ENCODE peak calls at places on chromosomes 7 and 10, in five cellular contexts. One of them, this sample, is unnamed.

GRCh38 chr10:28810062-28810870 is 132.9 kb downstream of the BAMBI start:
- DNase-seq in nephron progenitor cell: peak
- DNase-seq in K562: peak
- DNase-seq in hepatocyte: no peak
- DNase-seq in adrenal gland: no peak
- DNase-seq in this sample: no peak

GRCh38 chr10:88728107-88728763 is 22.2 kb downstream of the LIPK start:
- DNase-seq in adrenal gland: peak
- DNase-seq in hepatocyte: peak
- DNase-seq in nephron progenitor cell: peak
- DNase-seq in K562: peak
- DNase-seq in this sample: peak

GRCh38 chr7:9983048-9983447 is 990.6 kb upstream of the PHF14 start:
- DNase-seq in K562: no peak
- DNase-seq in hepatocyte: no peak
- DNase-seq in adrenal gland: no peak
- DNase-seq in nephron progenitor cell: no peak
- DNase-seq in this sample: no peak

GRCh38 chr7:1889556-1890181 is 219.6 kb downstream of the ELFN1 start:
- DNase-seq in adrenal gland: no peak
- DNase-seq in hepatocyte: no peak
- DNase-seq in nephron progenitor cell: no peak
- DNase-seq in K562: no peak
- DNase-seq in this sample: no peak

GRCh38 chr10:6195376-6195775 is 7.4 kb upstream of the PFKFB3 start:
- DNase-seq in K562: no peak
- DNase-seq in nephron progenitor cell: no peak
- DNase-seq in hepatocyte: no peak
- DNase-seq in adrenal gland: no peak
- DNase-seq in this sample: no peak

GRCh38 chr7:141641876-141642275 is 60.1 kb downstream of the DENND11 start:
- DNase-seq in K562: no peak
- DNase-seq in nephron progenitor cell: no peak
- DNase-seq in hepatocyte: no peak
- DNase-seq in adrenal gland: no peak
- DNase-seq in this sample: no peak

GRCh38 chr7:115511330-115511729 is 519.2 kb downstream of the TFEC start:
- DNase-seq in hepatocyte: no peak
- DNase-seq in K562: no peak
- DNase-seq in nephron progenitor cell: no peak
- DNase-seq in adrenal gland: no peak
- DNase-seq in this sample: no peak

GRCh38 chr10:28715246-28715645 is 37.9 kb downstream of the BAMBI start:
- DNase-seq in K562: no peak
- DNase-seq in adrenal gland: no peak
- DNase-seq in hepatocyte: no peak
- DNase-seq in nephron progenitor cell: no peak
- DNase-seq in this sample: no peak

GRCh38 chr7:5425507-5426225 is 2.0 kb upstream of the TNRC18 start:
- DNase-seq in adrenal gland: peak
- DNase-seq in K562: peak
- DNase-seq in hepatocyte: peak
- DNase-seq in nephron progenitor cell: peak
- DNase-seq in this sample: peak

GRCh38 chr7:134890246-134891240 is 95.8 kb upstream of the AGBL3 start:
- DNase-seq in nephron progenitor cell: no peak
- DNase-seq in adrenal gland: peak
- DNase-seq in K562: no peak
- DNase-seq in hepatocyte: peak
- DNase-seq in this sample: no peak

GRCh38 chr7:5610500-5611186 is 170.8 kb downstream of the RNF216 start:
- DNase-seq in nephron progenitor cell: no peak
- DNase-seq in adrenal gland: no peak
- DNase-seq in K562: no peak
- DNase-seq in hepatocyte: no peak
- DNase-seq in this sample: peak

GRCh38 chr7:30391806-30392205 is 86.8 kb downstream of the NOD1 start:
- DNase-seq in K562: no peak
- DNase-seq in adrenal gland: no peak
- DNase-seq in nephron progenitor cell: no peak
- DNase-seq in hepatocyte: no peak
- DNase-seq in this sample: no peak

GRCh38 chr7:30390872-30391646 is 87.5 kb downstream of the NOD1 start:
- DNase-seq in nephron progenitor cell: no peak
- DNase-seq in hepatocyte: no peak
- DNase-seq in adrenal gland: no peak
- DNase-seq in K562: no peak
- DNase-seq in this sample: no peak

GRCh38 chr7:30395676-30396075 is 82.9 kb downstream of the NOD1 start:
- DNase-seq in adrenal gland: no peak
- DNase-seq in hepatocyte: no peak
- DNase-seq in K562: no peak
- DNase-seq in nephron progenitor cell: no peak
- DNase-seq in this sample: no peak

DNA sequence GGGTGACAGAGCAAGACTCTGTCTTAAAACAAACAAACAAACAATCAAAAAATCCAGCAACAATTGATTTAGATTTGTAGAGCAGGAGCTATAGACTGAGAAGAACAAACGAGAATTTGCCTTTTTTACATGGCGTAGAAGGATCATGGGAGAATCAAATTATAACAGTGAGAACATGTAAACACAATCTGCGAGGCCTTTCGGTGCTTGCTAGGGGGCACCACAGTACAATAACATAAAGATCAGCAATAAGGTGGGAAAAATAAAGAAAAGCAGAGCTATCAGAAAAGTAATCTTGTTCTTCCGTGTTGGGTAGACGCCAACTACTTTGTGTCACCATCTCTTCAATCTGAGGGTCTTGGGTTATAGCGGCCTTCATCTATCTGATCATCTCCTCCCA is 82.2 kb downstream of the NOD1 start:
- DNase-seq in nephron progenitor cell: no peak
- DNase-seq in adrenal gland: no peak
- DNase-seq in hepatocyte: no peak
- DNase-seq in K562: no peak
- DNase-seq in this sample: no peak
- TF ChIP-seq CTCF in nephron progenitor cell: no peak
- TF ChIP-seq CTCF in adrenal gland: no peak
- TF ChIP-seq CTCF in hepatocyte: no peak
- TF ChIP-seq CTCF in K562: peak
- TF ChIP-seq CTCF in this sample: peak

DNA sequence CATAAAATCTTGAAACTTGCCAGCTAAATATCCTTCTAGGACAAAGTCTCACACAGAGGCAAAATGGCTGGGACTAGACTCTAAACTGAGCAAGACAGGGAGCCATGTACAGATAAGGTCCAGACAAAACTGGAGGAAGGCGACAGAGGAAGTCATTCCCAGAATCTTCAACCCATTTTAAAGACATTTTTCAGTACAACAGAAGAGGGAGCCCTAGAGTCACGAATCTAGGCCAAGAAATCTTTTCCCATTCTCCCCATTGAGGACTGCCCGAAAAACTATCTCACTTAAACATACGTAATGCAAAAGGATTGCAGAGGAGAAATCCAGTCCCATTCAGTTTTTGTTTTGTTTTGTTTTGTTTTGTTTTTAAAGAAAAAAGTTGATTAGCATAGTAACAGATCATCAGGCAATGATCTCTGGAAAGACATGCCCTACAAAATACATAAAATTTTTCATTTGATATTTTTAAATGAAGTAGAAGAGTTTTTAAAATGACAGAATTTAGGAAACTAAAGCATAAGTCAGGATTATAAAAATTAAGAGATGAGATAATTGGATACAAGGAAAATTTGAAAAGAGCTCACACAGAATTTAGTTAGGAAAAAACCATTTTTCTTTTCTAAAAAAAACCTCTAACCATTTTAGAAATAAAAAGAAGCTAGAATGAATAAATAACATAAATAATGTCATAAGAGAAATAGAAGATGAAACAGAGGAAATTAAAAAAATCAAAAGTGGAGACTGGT is 16.9 kb upstream of the PRF1 start:
- DNase-seq in adrenal gland: no peak
- DNase-seq in hepatocyte: no peak
- DNase-seq in nephron progenitor cell: no peak
- DNase-seq in K562: peak
- DNase-seq in this sample: no peak
- TF ChIP-seq CTCF in adrenal gland: peak
- TF ChIP-seq CTCF in hepatocyte: no peak
- TF ChIP-seq CTCF in nephron progenitor cell: no peak
- TF ChIP-seq CTCF in K562: peak
- TF ChIP-seq CTCF in this sample: peak

DNA sequence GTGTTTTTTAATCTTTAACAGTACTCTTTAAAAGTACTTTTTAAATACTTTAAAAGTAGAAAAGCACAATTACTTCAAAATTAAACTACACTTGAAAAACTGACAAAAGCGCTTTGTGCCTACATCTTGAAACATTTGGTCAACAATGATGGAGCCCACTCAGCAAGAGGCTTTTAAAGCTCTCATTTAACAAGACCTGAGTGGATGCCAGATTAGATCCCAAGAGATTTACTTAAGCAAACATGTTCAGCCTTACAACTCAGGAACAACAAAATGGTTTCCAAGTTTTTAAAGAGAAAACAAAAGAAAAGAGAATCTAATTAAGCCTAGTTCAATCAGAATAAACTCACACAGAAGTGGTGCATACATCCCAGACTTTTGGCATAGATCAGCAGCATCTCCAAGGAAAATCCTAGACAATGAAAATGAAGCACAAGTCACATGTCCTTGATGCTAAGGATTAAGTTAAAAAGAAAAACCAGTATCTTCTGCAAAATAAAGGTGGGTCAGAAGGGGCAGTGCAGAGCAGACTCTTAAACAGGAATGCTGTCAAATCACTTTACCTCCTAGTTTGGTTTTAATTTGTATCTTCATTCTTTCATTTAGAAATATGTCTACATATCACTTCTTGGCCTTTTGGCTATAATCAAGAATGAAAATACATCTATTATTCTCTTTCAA is 26.2 kb downstream of the HIBADH start:
- DNase-seq in nephron progenitor cell: no peak
- DNase-seq in hepatocyte: peak
- DNase-seq in K562: no peak
- DNase-seq in adrenal gland: no peak
- DNase-seq in this sample: no peak
- TF ChIP-seq CTCF in nephron progenitor cell: no peak
- TF ChIP-seq CTCF in hepatocyte: peak
- TF ChIP-seq CTCF in K562: peak
- TF ChIP-seq CTCF in adrenal gland: no peak
- TF ChIP-seq CTCF in this sample: no peak

DNA sequence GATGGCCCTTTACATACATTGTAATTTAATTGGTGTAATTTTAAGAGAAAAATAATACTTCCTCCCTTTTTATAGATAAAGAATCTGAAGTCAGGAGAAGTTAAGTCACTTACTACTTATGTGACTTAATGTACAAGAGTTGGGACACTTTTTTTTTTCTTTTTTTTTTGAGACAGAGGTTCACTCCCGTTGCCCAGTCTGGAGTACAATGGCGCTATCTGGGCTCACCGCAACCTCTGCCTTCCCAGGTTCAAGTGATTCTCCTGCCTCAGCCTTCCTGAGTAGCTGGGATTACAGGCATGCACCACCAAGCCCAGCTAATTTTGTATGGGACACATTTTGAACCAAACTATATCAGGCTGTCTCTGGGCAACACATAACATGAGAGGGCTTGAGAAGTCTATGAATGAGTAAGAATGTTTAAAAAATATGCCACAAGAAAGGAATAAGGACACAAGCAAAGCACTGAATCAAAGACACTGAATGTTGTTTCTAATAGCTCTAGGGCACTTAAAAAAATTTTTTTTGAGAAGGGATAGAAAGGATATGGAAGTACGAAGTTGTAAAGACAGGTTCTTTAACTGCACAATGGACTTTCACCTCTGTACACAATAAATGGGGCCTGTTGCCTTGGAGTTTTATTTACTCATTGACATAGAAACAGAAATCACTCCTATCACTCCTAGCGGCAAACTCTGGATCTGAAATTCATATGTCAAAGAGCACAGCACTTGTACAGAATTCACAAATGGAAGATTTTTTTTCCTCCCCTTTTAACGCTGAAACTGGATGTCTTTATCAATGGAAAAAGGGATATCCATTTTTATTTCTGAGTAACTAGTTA is 18.5 kb downstream of the NT5C3A start:
- DNase-seq in nephron progenitor cell: no peak
- DNase-seq in adrenal gland: no peak
- DNase-seq in hepatocyte: peak
- DNase-seq in K562: no peak
- DNase-seq in this sample: no peak
- TF ChIP-seq CTCF in nephron progenitor cell: no peak
- TF ChIP-seq CTCF in adrenal gland: peak
- TF ChIP-seq CTCF in hepatocyte: peak
- TF ChIP-seq CTCF in K562: no peak
- TF ChIP-seq CTCF in this sample: no peak

DNA sequence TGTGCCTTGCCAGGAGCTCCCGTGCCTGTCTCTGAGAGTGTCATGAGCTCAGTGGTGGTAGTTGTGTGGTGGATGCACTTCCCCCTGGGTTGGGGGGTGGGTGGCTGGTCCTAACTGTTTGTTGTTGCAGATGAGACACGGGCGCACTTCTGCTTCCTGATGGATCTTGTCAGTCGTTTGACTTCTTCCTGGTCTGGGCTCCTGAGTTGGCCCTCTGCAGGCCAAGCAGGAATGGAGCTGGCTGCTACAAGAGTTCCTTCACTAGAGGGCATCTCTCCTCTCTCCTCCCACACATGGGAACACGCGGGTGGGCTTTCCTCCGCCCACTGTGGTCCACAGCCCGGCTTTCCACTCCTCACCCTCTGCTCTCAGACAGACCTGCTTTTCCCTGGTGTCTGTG is 82.0 kb downstream of the BMS1 start:
- DNase-seq in K562: no peak
- DNase-seq in nephron progenitor cell: no peak
- DNase-seq in adrenal gland: no peak
- DNase-seq in hepatocyte: no peak
- DNase-seq in this sample: no peak
- TF ChIP-seq CTCF in K562: peak
- TF ChIP-seq CTCF in nephron progenitor cell: no peak
- TF ChIP-seq CTCF in adrenal gland: peak
- TF ChIP-seq CTCF in hepatocyte: peak
- TF ChIP-seq CTCF in this sample: peak

GRCh38 chr10:59809644-59809974 is 56.4 kb upstream of the MRLN start:
- DNase-seq in adrenal gland: no peak
- DNase-seq in hepatocyte: no peak
- DNase-seq in K562: no peak
- DNase-seq in nephron progenitor cell: no peak
- DNase-seq in this sample: no peak
- TF ChIP-seq CTCF in adrenal gland: no peak
- TF ChIP-seq CTCF in hepatocyte: no peak
- TF ChIP-seq CTCF in K562: no peak
- TF ChIP-seq CTCF in nephron progenitor cell: no peak
- TF ChIP-seq CTCF in this sample: no peak

DNA sequence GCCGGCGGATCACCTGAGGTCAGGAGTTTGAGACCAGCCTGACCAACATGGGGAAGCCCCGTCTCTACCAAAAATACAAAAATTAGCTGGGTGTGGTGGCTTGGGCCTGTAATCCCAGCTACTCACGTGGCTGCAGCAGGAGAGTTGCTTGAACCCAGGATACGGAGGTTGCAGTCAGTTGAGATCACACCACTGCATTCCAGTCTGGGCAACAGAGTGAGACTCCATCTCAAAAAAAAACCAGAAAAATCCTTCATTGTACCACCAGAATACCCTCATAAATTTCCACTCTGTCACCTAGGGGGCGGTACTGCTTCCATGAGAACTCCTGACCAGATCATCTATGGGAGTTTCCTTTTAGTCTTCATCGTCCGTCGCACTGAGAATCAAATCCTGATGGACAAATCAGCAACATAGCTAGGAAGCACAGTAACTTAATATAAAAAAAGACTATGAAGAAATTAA is 225.8 kb upstream of the KLF14 start:
- DNase-seq in hepatocyte: no peak
- DNase-seq in K562: peak
- DNase-seq in nephron progenitor cell: no peak
- DNase-seq in adrenal gland: no peak
- DNase-seq in this sample: no peak
- TF ChIP-seq CTCF in hepatocyte: no peak
- TF ChIP-seq CTCF in K562: peak
- TF ChIP-seq CTCF in nephron progenitor cell: no peak
- TF ChIP-seq CTCF in adrenal gland: peak
- TF ChIP-seq CTCF in this sample: no peak

This sample was measured in WERI-Rb-1.